ENCODE peak calls at places on chromosome 20, in six cellular contexts. One of them, this sample, is unnamed.

GRCh38 chr20:34834459-34834893 is 9.0 kb upstream of the NCOA6 start:
- DNase-seq in AG04449: peak
- DNase-seq in psoas muscle: no peak
- DNase-seq in astrocyte: no peak
- DNase-seq in left lung: no peak
- DNase-seq in brain microvascular endothelial cell: no peak
- DNase-seq in this sample: no peak

GRCh38 chr20:1737134-1737533 is 79.6 kb upstream of the SIRPG start:
- DNase-seq in left lung: no peak
- DNase-seq in astrocyte: no peak
- DNase-seq in brain microvascular endothelial cell: no peak
- DNase-seq in AG04449: no peak
- DNase-seq in psoas muscle: no peak
- DNase-seq in this sample: no peak

GRCh38 chr20:42483694-42484303 is 705.9 kb downstream of the PTPRT start:
- DNase-seq in psoas muscle: no peak
- DNase-seq in brain microvascular endothelial cell: no peak
- DNase-seq in left lung: no peak
- DNase-seq in astrocyte: no peak
- DNase-seq in AG04449: no peak
- DNase-seq in this sample: no peak

GRCh38 chr20:25016471-25016870 is 23.9 kb upstream of the APMAP start:
- DNase-seq in psoas muscle: no peak
- DNase-seq in left lung: peak
- DNase-seq in AG04449: no peak
- DNase-seq in brain microvascular endothelial cell: no peak
- DNase-seq in astrocyte: no peak
- DNase-seq in this sample: no peak

GRCh38 chr20:36445847-36446246 is 95.5 kb upstream of the MYL9 start:
- DNase-seq in astrocyte: no peak
- DNase-seq in psoas muscle: no peak
- DNase-seq in left lung: no peak
- DNase-seq in AG04449: no peak
- DNase-seq in brain microvascular endothelial cell: no peak
- DNase-seq in this sample: no peak

GRCh38 chr20:25020345-25020744 is 27.8 kb upstream of the APMAP start:
- DNase-seq in left lung: peak
- DNase-seq in psoas muscle: no peak
- DNase-seq in brain microvascular endothelial cell: no peak
- DNase-seq in AG04449: no peak
- DNase-seq in astrocyte: no peak
- DNase-seq in this sample: no peak

GRCh38 chr20:20743511-20744169 is 31.2 kb upstream of the RALGAPA2 start:
- DNase-seq in AG04449: no peak
- DNase-seq in astrocyte: peak
- DNase-seq in psoas muscle: peak
- DNase-seq in left lung: peak
- DNase-seq in brain microvascular endothelial cell: no peak
- DNase-seq in this sample: no peak

GRCh38 chr20:50144362-50144761 is 9.2 kb downstream of the PEDS1 start:
- DNase-seq in astrocyte: peak
- DNase-seq in psoas muscle: peak
- DNase-seq in left lung: peak
- DNase-seq in AG04449: peak
- DNase-seq in brain microvascular endothelial cell: peak
- DNase-seq in this sample: peak

GRCh38 chr20:32672315-32672981 is 1.3 kb downstream of the C20orf203 start:
- DNase-seq in astrocyte: no peak
- DNase-seq in left lung: no peak
- DNase-seq in psoas muscle: no peak
- DNase-seq in AG04449: no peak
- DNase-seq in brain microvascular endothelial cell: no peak
- DNase-seq in this sample: no peak

GRCh38 chr20:3483309-3483708 is 12.5 kb downstream of the ATRN start:
- DNase-seq in AG04449: no peak
- DNase-seq in left lung: no peak
- DNase-seq in astrocyte: no peak
- DNase-seq in brain microvascular endothelial cell: no peak
- DNase-seq in psoas muscle: no peak
- DNase-seq in this sample: no peak

GRCh38 chr20:24779886-24780285 is 169.2 kb upstream of the CST7 start:
- DNase-seq in psoas muscle: no peak
- DNase-seq in astrocyte: no peak
- DNase-seq in left lung: peak
- DNase-seq in brain microvascular endothelial cell: no peak
- DNase-seq in AG04449: no peak
- DNase-seq in this sample: no peak

GRCh38 chr20:37758332-37758731 is 64.5 kb downstream of the CTNNBL1 start:
- DNase-seq in AG04449: no peak
- DNase-seq in psoas muscle: no peak
- DNase-seq in brain microvascular endothelial cell: no peak
- DNase-seq in left lung: no peak
- DNase-seq in astrocyte: no peak
- DNase-seq in this sample: no peak

GRCh38 chr20:11432407-11432806 is 485.3 kb upstream of the BTBD3 start:
- DNase-seq in psoas muscle: no peak
- DNase-seq in AG04449: peak
- DNase-seq in left lung: no peak
- DNase-seq in astrocyte: peak
- DNase-seq in brain microvascular endothelial cell: peak
- DNase-seq in this sample: peak

GRCh38 chr20:2305946-2306345 is 10.1 kb downstream of the TGM3 start:
- DNase-seq in psoas muscle: no peak
- DNase-seq in astrocyte: no peak
- DNase-seq in left lung: no peak
- DNase-seq in AG04449: no peak
- DNase-seq in brain microvascular endothelial cell: no peak
- DNase-seq in this sample: no peak

GRCh38 chr20:32325706-32326506 is 32.2 kb upstream of the ASXL1 start:
- DNase-seq in left lung: no peak
- DNase-seq in brain microvascular endothelial cell: peak
- DNase-seq in astrocyte: peak
- DNase-seq in psoas muscle: no peak
- DNase-seq in AG04449: no peak
- DNase-seq in this sample: peak

DNA sequence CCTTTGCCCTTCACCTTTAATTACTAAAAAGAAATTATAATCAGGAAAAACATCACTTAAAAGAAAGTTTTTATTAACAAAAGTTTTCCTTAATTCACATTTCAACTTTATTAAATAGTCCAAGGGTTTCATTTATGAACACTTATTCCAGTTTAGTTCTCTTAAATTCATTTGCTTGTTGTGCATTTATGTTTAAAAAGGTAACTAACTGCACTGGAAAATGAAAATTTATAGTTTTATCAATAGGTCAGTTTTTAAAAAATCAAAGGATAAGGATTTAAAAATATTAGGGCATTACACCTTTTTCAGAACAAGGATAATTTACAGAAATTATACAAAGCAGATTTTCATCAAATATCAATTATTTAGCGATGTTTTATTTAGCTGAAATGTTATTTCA is 958 bp upstream of the ATP5F1E start:
- DNase-seq in left lung: no peak
- DNase-seq in psoas muscle: no peak
- DNase-seq in brain microvascular endothelial cell: no peak
- DNase-seq in AG04449: no peak
- DNase-seq in astrocyte: no peak
- DNase-seq in this sample: no peak
- H3K4me3 ChIP-seq in left lung: peak
- H3K4me3 ChIP-seq in psoas muscle: peak
- H3K4me3 ChIP-seq in brain microvascular endothelial cell: peak
- H3K4me3 ChIP-seq in AG04449: no peak
- H3K4me3 ChIP-seq in astrocyte: no peak
- H3K4me3 ChIP-seq in this sample: peak

GRCh38 chr20:57710841-57711240 is 1.0 kb upstream of the PMEPA1 start:
- DNase-seq in AG04449: no peak
- DNase-seq in brain microvascular endothelial cell: no peak
- DNase-seq in psoas muscle: no peak
- DNase-seq in astrocyte: no peak
- DNase-seq in left lung: no peak
- DNase-seq in this sample: no peak

GRCh38 chr20:57709823-57710799 is at the start of gene PMEPA1:
- DNase-seq in astrocyte: peak
- DNase-seq in AG04449: peak
- DNase-seq in brain microvascular endothelial cell: peak
- DNase-seq in left lung: peak
- DNase-seq in psoas muscle: peak
- DNase-seq in this sample: peak

GRCh38 chr20:57711826-57712225 is 2.0 kb upstream of the PMEPA1 start:
- DNase-seq in AG04449: no peak
- DNase-seq in brain microvascular endothelial cell: no peak
- DNase-seq in psoas muscle: no peak
- DNase-seq in astrocyte: no peak
- DNase-seq in left lung: no peak
- DNase-seq in this sample: no peak

GRCh38 chr20:57712851-57713504 is 3.2 kb upstream of the PMEPA1 start:
- DNase-seq in psoas muscle: no peak
- DNase-seq in brain microvascular endothelial cell: no peak
- DNase-seq in left lung: no peak
- DNase-seq in AG04449: no peak
- DNase-seq in astrocyte: no peak
- DNase-seq in this sample: no peak

DNA sequence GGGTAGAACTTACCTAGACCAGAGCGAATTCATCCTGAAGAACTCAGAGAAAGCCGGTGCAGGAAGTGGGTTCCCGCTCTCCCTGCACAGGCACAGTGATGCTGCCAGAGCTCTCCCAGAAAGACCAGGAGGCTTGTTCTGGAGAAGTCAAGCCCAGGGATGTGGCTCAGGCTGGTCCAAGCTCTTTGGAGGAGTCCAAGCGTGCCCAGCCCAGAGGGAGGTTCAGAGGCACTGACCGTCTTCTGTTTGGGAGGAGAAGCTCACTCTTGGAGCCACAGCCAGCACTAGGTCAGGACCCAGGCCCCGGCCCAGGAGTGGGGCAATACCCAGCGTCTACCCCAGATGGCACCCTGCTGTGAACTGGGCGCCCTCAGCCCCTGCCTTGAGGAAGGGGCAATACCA is 1.5 kb upstream of the PMEPA1 start:
- DNase-seq in left lung: no peak
- DNase-seq in brain microvascular endothelial cell: no peak
- DNase-seq in psoas muscle: no peak
- DNase-seq in AG04449: no peak
- DNase-seq in astrocyte: no peak
- DNase-seq in this sample: no peak
- TF ChIP-seq CTCF in left lung: no peak
- TF ChIP-seq CTCF in brain microvascular endothelial cell: peak
- TF ChIP-seq CTCF in psoas muscle: no peak
- TF ChIP-seq CTCF in AG04449: no peak
- TF ChIP-seq CTCF in astrocyte: no peak
- TF ChIP-seq CTCF in this sample: no peak

GRCh38 chr20:62804021-62804631 is 509 bp upstream of the OGFR start:
- DNase-seq in brain microvascular endothelial cell: no peak
- DNase-seq in AG04449: no peak
- DNase-seq in left lung: no peak
- DNase-seq in psoas muscle: no peak
- DNase-seq in astrocyte: no peak
- DNase-seq in this sample: no peak
- H3K4me3 ChIP-seq in brain microvascular endothelial cell: peak
- H3K4me3 ChIP-seq in AG04449: peak
- H3K4me3 ChIP-seq in left lung: peak
- H3K4me3 ChIP-seq in psoas muscle: peak
- H3K4me3 ChIP-seq in astrocyte: peak
- H3K4me3 ChIP-seq in this sample: peak

GRCh38 chr20:15922556-15922955 is 650.7 kb downstream of the KIF16B start:
- DNase-seq in left lung: no peak
- DNase-seq in brain microvascular endothelial cell: no peak
- DNase-seq in astrocyte: no peak
- DNase-seq in AG04449: no peak
- DNase-seq in psoas muscle: no peak
- DNase-seq in this sample: no peak
- TF ChIP-seq CTCF in left lung: no peak
- TF ChIP-seq CTCF in brain microvascular endothelial cell: no peak
- TF ChIP-seq CTCF in astrocyte: no peak
- TF ChIP-seq CTCF in AG04449: no peak
- TF ChIP-seq CTCF in psoas muscle: no peak
- TF ChIP-seq CTCF in this sample: no peak

GRCh38 chr20:51460163-51460562 is 82.4 kb downstream of the NFATC2 start:
- DNase-seq in AG04449: no peak
- DNase-seq in astrocyte: no peak
- DNase-seq in left lung: no peak
- DNase-seq in brain microvascular endothelial cell: no peak
- DNase-seq in psoas muscle: no peak
- DNase-seq in this sample: no peak

GRCh38 chr20:51454250-51454865 is 88.2 kb downstream of the NFATC2 start:
- DNase-seq in psoas muscle: no peak
- DNase-seq in astrocyte: no peak
- DNase-seq in brain microvascular endothelial cell: no peak
- DNase-seq in AG04449: no peak
- DNase-seq in left lung: no peak
- DNase-seq in this sample: no peak

GRCh38 chr20:51458751-51459439 is 83.6 kb downstream of the NFATC2 start:
- DNase-seq in astrocyte: no peak
- DNase-seq in AG04449: no peak
- DNase-seq in psoas muscle: no peak
- DNase-seq in brain microvascular endothelial cell: no peak
- DNase-seq in left lung: no peak
- DNase-seq in this sample: no peak

GRCh38 chr20:51456511-51457280 is 85.8 kb downstream of the NFATC2 start:
- DNase-seq in psoas muscle: peak
- DNase-seq in astrocyte: peak
- DNase-seq in AG04449: peak
- DNase-seq in left lung: peak
- DNase-seq in brain microvascular endothelial cell: peak
- DNase-seq in this sample: peak

GRCh38 chr20:51457281-51457932 is 85.1 kb downstream of the NFATC2 start:
- DNase-seq in AG04449: no peak
- DNase-seq in brain microvascular endothelial cell: peak
- DNase-seq in left lung: peak
- DNase-seq in psoas muscle: peak
- DNase-seq in astrocyte: peak
- DNase-seq in this sample: peak
- H3K4me3 ChIP-seq in AG04449: no peak
- H3K4me3 ChIP-seq in brain microvascular endothelial cell: no peak
- H3K4me3 ChIP-seq in left lung: no peak
- H3K4me3 ChIP-seq in psoas muscle: no peak
- H3K4me3 ChIP-seq in astrocyte: no peak
- H3K4me3 ChIP-seq in this sample: no peak

This sample was measured in foreskin fibroblast.